ENCODE peak calls at places on chromosomes 4 and X, in nine cellular contexts. One of them, this sample, is unnamed.

GRCh38 chr4:5964030-5964429 is 54.2 kb downstream of the C4orf50 start:
- DNase-seq in ovary: no peak
- DNase-seq in cardiac muscle cell: no peak
- DNase-seq in neural progenitor cell: no peak
- DNase-seq in kidney epithelial cell: no peak
- DNase-seq in astrocyte: no peak
- DNase-seq in lower lobe of right lung: no peak
- DNase-seq in left ventricle myocardium inferior: no peak
- DNase-seq in sigmoid colon: no peak
- DNase-seq in this sample: no peak

GRCh38 chrX:53237056-53237455 is 12.0 kb upstream of the KDM5C start:
- DNase-seq in neural progenitor cell: no peak
- DNase-seq in left ventricle myocardium inferior: no peak
- DNase-seq in astrocyte: no peak
- DNase-seq in lower lobe of right lung: no peak
- DNase-seq in kidney epithelial cell: no peak
- DNase-seq in cardiac muscle cell: no peak
- DNase-seq in sigmoid colon: no peak
- DNase-seq in ovary: no peak
- DNase-seq in this sample: no peak

GRCh38 chr4:130071746-130072145 is 975.8 kb downstream of the C4orf33 start:
- DNase-seq in ovary: no peak
- DNase-seq in lower lobe of right lung: no peak
- DNase-seq in cardiac muscle cell: no peak
- DNase-seq in sigmoid colon: no peak
- DNase-seq in left ventricle myocardium inferior: no peak
- DNase-seq in astrocyte: no peak
- DNase-seq in neural progenitor cell: no peak
- DNase-seq in kidney epithelial cell: no peak
- DNase-seq in this sample: no peak

GRCh38 chrX:13377537-13377936 is 57.7 kb upstream of the ATXN3L start:
- DNase-seq in ovary: no peak
- DNase-seq in kidney epithelial cell: no peak
- DNase-seq in left ventricle myocardium inferior: no peak
- DNase-seq in neural progenitor cell: no peak
- DNase-seq in cardiac muscle cell: peak; percentile 93
- DNase-seq in lower lobe of right lung: no peak
- DNase-seq in sigmoid colon: no peak
- DNase-seq in astrocyte: peak; percentile 95
- DNase-seq in this sample: peak; percentile 88

GRCh38 chr4:151798678-151799416 is 38.0 kb upstream of the GATB start:
- DNase-seq in sigmoid colon: no peak
- DNase-seq in lower lobe of right lung: no peak
- DNase-seq in left ventricle myocardium inferior: no peak
- DNase-seq in kidney epithelial cell: no peak
- DNase-seq in neural progenitor cell: no peak
- DNase-seq in cardiac muscle cell: no peak
- DNase-seq in astrocyte: no peak
- DNase-seq in ovary: no peak
- DNase-seq in this sample: no peak

GRCh38 chr4:30945586-30945985 is 225.4 kb downstream of the PCDH7 start:
- DNase-seq in cardiac muscle cell: peak; percentile 18
- DNase-seq in lower lobe of right lung: no peak
- DNase-seq in left ventricle myocardium inferior: no peak
- DNase-seq in astrocyte: peak; percentile 65
- DNase-seq in kidney epithelial cell: no peak
- DNase-seq in ovary: no peak
- DNase-seq in neural progenitor cell: no peak
- DNase-seq in sigmoid colon: no peak
- DNase-seq in this sample: no peak

GRCh38 chr4:78971326-78971725 is 32.1 kb upstream of the PAQR3 start:
- DNase-seq in astrocyte: no peak
- DNase-seq in sigmoid colon: peak; percentile 70
- DNase-seq in lower lobe of right lung: no peak
- DNase-seq in left ventricle myocardium inferior: no peak
- DNase-seq in ovary: no peak
- DNase-seq in kidney epithelial cell: no peak
- DNase-seq in neural progenitor cell: no peak
- DNase-seq in cardiac muscle cell: peak; percentile 47
- DNase-seq in this sample: no peak

GRCh38 chrX:20352935-20353336 is 86.2 kb upstream of the RPS6KA3 start:
- DNase-seq in ovary: no peak
- DNase-seq in left ventricle myocardium inferior: no peak
- DNase-seq in cardiac muscle cell: no peak
- DNase-seq in neural progenitor cell: no peak
- DNase-seq in astrocyte: no peak
- DNase-seq in lower lobe of right lung: no peak
- DNase-seq in kidney epithelial cell: no peak
- DNase-seq in sigmoid colon: no peak
- DNase-seq in this sample: no peak

GRCh38 chrX:56978172-56978571 is 17.2 kb downstream of the SPIN3 start:
- DNase-seq in sigmoid colon: no peak
- DNase-seq in cardiac muscle cell: peak; percentile 52
- DNase-seq in lower lobe of right lung: no peak
- DNase-seq in left ventricle myocardium inferior: no peak
- DNase-seq in astrocyte: peak; percentile 9
- DNase-seq in ovary: no peak
- DNase-seq in kidney epithelial cell: no peak
- DNase-seq in neural progenitor cell: peak; percentile 7
- DNase-seq in this sample: no peak

GRCh38 chrX:81174286-81174685 is 27.4 kb downstream of the HMGN5 start:
- DNase-seq in left ventricle myocardium inferior: no peak
- DNase-seq in kidney epithelial cell: no peak
- DNase-seq in astrocyte: peak; percentile 4
- DNase-seq in ovary: no peak
- DNase-seq in lower lobe of right lung: no peak
- DNase-seq in sigmoid colon: no peak
- DNase-seq in cardiac muscle cell: peak; percentile 30
- DNase-seq in neural progenitor cell: no peak
- DNase-seq in this sample: no peak

GRCh38 chr4:74181225-74181624 is 23.3 kb downstream of the MTHFD2L start:
- DNase-seq in sigmoid colon: no peak
- DNase-seq in kidney epithelial cell: no peak
- DNase-seq in lower lobe of right lung: no peak
- DNase-seq in ovary: no peak
- DNase-seq in left ventricle myocardium inferior: no peak
- DNase-seq in astrocyte: peak; percentile 63
- DNase-seq in cardiac muscle cell: peak; percentile 49
- DNase-seq in neural progenitor cell: no peak
- DNase-seq in this sample: no peak

GRCh38 chr4:145979160-145979559 is 40.5 kb upstream of the ZNF827 start:
- DNase-seq in kidney epithelial cell: no peak
- DNase-seq in ovary: no peak
- DNase-seq in left ventricle myocardium inferior: no peak
- DNase-seq in lower lobe of right lung: no peak
- DNase-seq in cardiac muscle cell: no peak
- DNase-seq in astrocyte: no peak
- DNase-seq in neural progenitor cell: no peak
- DNase-seq in sigmoid colon: no peak
- DNase-seq in this sample: no peak

GRCh38 chr4:145982791-145983190 is 44.2 kb upstream of the ZNF827 start:
- DNase-seq in ovary: no peak
- DNase-seq in kidney epithelial cell: no peak
- DNase-seq in left ventricle myocardium inferior: no peak
- DNase-seq in astrocyte: no peak
- DNase-seq in sigmoid colon: no peak
- DNase-seq in neural progenitor cell: no peak
- DNase-seq in lower lobe of right lung: no peak
- DNase-seq in cardiac muscle cell: no peak
- DNase-seq in this sample: no peak

GRCh38 chr4:145988628-145989027 is 50.0 kb upstream of the ZNF827 start:
- DNase-seq in cardiac muscle cell: no peak
- DNase-seq in ovary: no peak
- DNase-seq in kidney epithelial cell: no peak
- DNase-seq in left ventricle myocardium inferior: no peak
- DNase-seq in lower lobe of right lung: no peak
- DNase-seq in neural progenitor cell: no peak
- DNase-seq in astrocyte: no peak
- DNase-seq in sigmoid colon: no peak
- DNase-seq in this sample: no peak

GRCh38 chr4:145984563-145984962 is 45.9 kb upstream of the ZNF827 start:
- DNase-seq in sigmoid colon: no peak
- DNase-seq in ovary: no peak
- DNase-seq in cardiac muscle cell: no peak
- DNase-seq in neural progenitor cell: no peak
- DNase-seq in left ventricle myocardium inferior: no peak
- DNase-seq in astrocyte: no peak
- DNase-seq in lower lobe of right lung: no peak
- DNase-seq in kidney epithelial cell: no peak
- DNase-seq in this sample: no peak
- H3K4me3 ChIP-seq in sigmoid colon: no peak overlapping the region
- H3K4me3 ChIP-seq in ovary: no peak overlapping the region
- H3K4me3 ChIP-seq in cardiac muscle cell: no peak overlapping the region
- H3K4me3 ChIP-seq in neural progenitor cell: no peak overlapping the region
- H3K4me3 ChIP-seq in left ventricle myocardium inferior: no peak overlapping the region
- H3K4me3 ChIP-seq in astrocyte: no peak overlapping the region
- H3K4me3 ChIP-seq in lower lobe of right lung: no peak overlapping the region
- H3K4me3 ChIP-seq in kidney epithelial cell: no peak overlapping the region
- H3K4me3 ChIP-seq in this sample: no peak overlapping the region

DNA sequence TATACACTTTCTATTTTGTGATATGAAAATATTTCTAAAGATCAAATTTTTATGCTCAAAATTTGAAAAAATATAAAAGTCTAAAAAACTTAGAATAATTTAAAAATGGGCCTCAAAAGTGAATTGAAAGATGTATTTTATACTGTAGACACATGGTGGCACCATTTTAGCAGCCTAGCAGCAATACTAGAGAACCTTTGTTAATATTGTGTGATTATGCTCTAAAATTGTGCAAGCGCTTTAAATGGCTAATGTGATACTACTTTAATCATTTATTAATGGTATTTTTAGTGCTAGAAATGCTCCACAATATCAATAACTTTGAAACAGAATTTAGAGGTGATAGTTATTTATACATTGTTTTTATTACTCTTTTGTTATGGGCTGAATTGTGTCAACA is 3.7 kb upstream of the GUF1 start:
- DNase-seq in lower lobe of right lung: no peak
- DNase-seq in neural progenitor cell: no peak
- DNase-seq in cardiac muscle cell: peak; percentile 2
- DNase-seq in astrocyte: no peak
- DNase-seq in sigmoid colon: no peak
- DNase-seq in ovary: no peak
- DNase-seq in left ventricle myocardium inferior: no peak
- DNase-seq in kidney epithelial cell: no peak
- DNase-seq in this sample: no peak
- TF ChIP-seq CTCF in lower lobe of right lung: no peak
- TF ChIP-seq CTCF in neural progenitor cell: no peak
- TF ChIP-seq CTCF in cardiac muscle cell: no peak
- TF ChIP-seq CTCF in astrocyte: no peak
- TF ChIP-seq CTCF in sigmoid colon: no peak
- TF ChIP-seq CTCF in ovary: no peak
- TF ChIP-seq CTCF in left ventricle myocardium inferior: no peak
- TF ChIP-seq CTCF in kidney epithelial cell: no peak
- TF ChIP-seq CTCF in this sample: peak; percentile 4

GRCh38 chrX:131068945-131069719 is 11.0 kb downstream of the ARHGAP36 start:
- DNase-seq in cardiac muscle cell: peak; percentile 16
- DNase-seq in kidney epithelial cell: no peak
- DNase-seq in left ventricle myocardium inferior: no peak
- DNase-seq in ovary: no peak
- DNase-seq in lower lobe of right lung: no peak
- DNase-seq in sigmoid colon: no peak
- DNase-seq in astrocyte: no peak
- DNase-seq in neural progenitor cell: peak; percentile 84
- DNase-seq in this sample: no peak

GRCh38 chrX:131072871-131073571 is 14.9 kb downstream of the ARHGAP36 start:
- DNase-seq in ovary: no peak
- DNase-seq in left ventricle myocardium inferior: no peak
- DNase-seq in astrocyte: no peak
- DNase-seq in lower lobe of right lung: no peak
- DNase-seq in neural progenitor cell: peak; percentile 41
- DNase-seq in sigmoid colon: no peak
- DNase-seq in kidney epithelial cell: no peak
- DNase-seq in cardiac muscle cell: no peak
- DNase-seq in this sample: no peak

GRCh38 chrX:131067846-131068745 is 9.9 kb downstream of the ARHGAP36 start:
- DNase-seq in sigmoid colon: no peak
- DNase-seq in neural progenitor cell: peak; percentile 50
- DNase-seq in cardiac muscle cell: no peak
- DNase-seq in ovary: no peak
- DNase-seq in left ventricle myocardium inferior: no peak
- DNase-seq in astrocyte: no peak
- DNase-seq in lower lobe of right lung: no peak
- DNase-seq in kidney epithelial cell: no peak
- DNase-seq in this sample: no peak

GRCh38 chrX:131073607-131074006 is 15.5 kb downstream of the ARHGAP36 start:
- DNase-seq in cardiac muscle cell: no peak
- DNase-seq in left ventricle myocardium inferior: no peak
- DNase-seq in kidney epithelial cell: no peak
- DNase-seq in neural progenitor cell: no peak
- DNase-seq in sigmoid colon: no peak
- DNase-seq in lower lobe of right lung: no peak
- DNase-seq in ovary: no peak
- DNase-seq in astrocyte: no peak
- DNase-seq in this sample: no peak
- H3K4me3 ChIP-seq in cardiac muscle cell: no peak overlapping the region
- H3K4me3 ChIP-seq in left ventricle myocardium inferior: no peak overlapping the region
- H3K4me3 ChIP-seq in kidney epithelial cell: no peak overlapping the region
- H3K4me3 ChIP-seq in neural progenitor cell: peak overlapping the region; percentile 32
- H3K4me3 ChIP-seq in sigmoid colon: no peak overlapping the region
- H3K4me3 ChIP-seq in lower lobe of right lung: no peak overlapping the region
- H3K4me3 ChIP-seq in ovary: no peak overlapping the region
- H3K4me3 ChIP-seq in astrocyte: no peak overlapping the region
- H3K4me3 ChIP-seq in this sample: no peak overlapping the region

GRCh38 chr4:166506051-166506450 is 633.0 kb downstream of the TLL1 start:
- DNase-seq in neural progenitor cell: peak; percentile 4
- DNase-seq in cardiac muscle cell: no peak
- DNase-seq in sigmoid colon: no peak
- DNase-seq in astrocyte: no peak
- DNase-seq in left ventricle myocardium inferior: no peak
- DNase-seq in kidney epithelial cell: no peak
- DNase-seq in ovary: no peak
- DNase-seq in lower lobe of right lung: no peak
- DNase-seq in this sample: no peak

GRCh38 chr4:166498541-166498940 is 625.5 kb downstream of the TLL1 start:
- DNase-seq in sigmoid colon: no peak
- DNase-seq in cardiac muscle cell: peak; percentile 21
- DNase-seq in ovary: no peak
- DNase-seq in left ventricle myocardium inferior: no peak
- DNase-seq in lower lobe of right lung: no peak
- DNase-seq in kidney epithelial cell: no peak
- DNase-seq in astrocyte: peak; percentile 6
- DNase-seq in neural progenitor cell: no peak
- DNase-seq in this sample: no peak

GRCh38 chr4:166499820-166500219 is 626.8 kb downstream of the TLL1 start:
- DNase-seq in ovary: no peak
- DNase-seq in sigmoid colon: no peak
- DNase-seq in lower lobe of right lung: no peak
- DNase-seq in cardiac muscle cell: peak; percentile 30
- DNase-seq in kidney epithelial cell: no peak
- DNase-seq in left ventricle myocardium inferior: no peak
- DNase-seq in neural progenitor cell: no peak
- DNase-seq in astrocyte: no peak
- DNase-seq in this sample: no peak

GRCh38 chr4:166502660-166503059 is 629.6 kb downstream of the TLL1 start:
- DNase-seq in ovary: no peak
- DNase-seq in sigmoid colon: no peak
- DNase-seq in left ventricle myocardium inferior: no peak
- DNase-seq in lower lobe of right lung: no peak
- DNase-seq in kidney epithelial cell: no peak
- DNase-seq in neural progenitor cell: no peak
- DNase-seq in astrocyte: no peak
- DNase-seq in cardiac muscle cell: no peak
- DNase-seq in this sample: no peak

GRCh38 chr4:166501941-166502382 is 628.9 kb downstream of the TLL1 start:
- DNase-seq in neural progenitor cell: peak; percentile 72
- DNase-seq in kidney epithelial cell: no peak
- DNase-seq in sigmoid colon: no peak
- DNase-seq in ovary: no peak
- DNase-seq in lower lobe of right lung: no peak
- DNase-seq in cardiac muscle cell: peak; percentile 58
- DNase-seq in astrocyte: no peak
- DNase-seq in left ventricle myocardium inferior: no peak
- DNase-seq in this sample: no peak
- TF ChIP-seq CTCF in neural progenitor cell: peak; percentile 74
- TF ChIP-seq CTCF in kidney epithelial cell: peak; percentile 69
- TF ChIP-seq CTCF in sigmoid colon: no peak
- TF ChIP-seq CTCF in ovary: no peak
- TF ChIP-seq CTCF in lower lobe of right lung: peak; percentile 27
- TF ChIP-seq CTCF in cardiac muscle cell: peak; percentile 68
- TF ChIP-seq CTCF in astrocyte: peak; percentile 49
- TF ChIP-seq CTCF in left ventricle myocardium inferior: no peak
- TF ChIP-seq CTCF in this sample: no peak

This sample was measured in AG04450.